ENCODE peak calls at places on chromosomes 1 and 21, in four cellular contexts. B is HepG2, J is GM12878, O is H1. X is an unnamed sample.

GRCh38 chr1:61076728-61077675 is 5.4 kb upstream of the NFIA start:
- DNase-seq in J (peak; percentile 24), B (peak; percentile 94), O (peak; percentile 87), X (peak; percentile 96)

GRCh38 chr1:107195476-107195875 is 54.6 kb downstream of the NTNG1 start:
- DNase-seq in J (no peak), B (no peak), O (no peak), X (no peak)

GRCh38 chr1:243266231-243266630 is 10.4 kb downstream of the SDCCAG8 start:
- DNase-seq in B (no peak), O (no peak), J (no peak), X (no peak)

GRCh38 chr1:64516301-64516700 is 46.4 kb downstream of the CACHD1 start:
- DNase-seq in J (no peak), O (no peak), B (no peak), X (no peak)

GRCh38 chr1:235758931-235759330 is 107.8 kb downstream of the LYST start:
- DNase-seq in B (no peak), J (no peak), O (no peak), X (no peak)

GRCh38 chr1:180811886-180812285 is 100.8 kb upstream of the KIAA1614 start:
- DNase-seq in O (no peak), B (no peak), J (no peak), X (no peak)

GRCh38 chr1:83546863-83547262 is 452.1 kb downstream of the TTLL7 start:
- DNase-seq in O (no peak), B (no peak), J (no peak), X (no peak)

GRCh38 chr1:172951728-172952365 is 98.9 kb downstream of the TNFSF18 start:
- DNase-seq in J (no peak), B (no peak), O (no peak), X (no peak)

GRCh38 chr1:154534263-154534844 is 24.1 kb downstream of the UBE2Q1 start:
- DNase-seq in O (peak; percentile 62), J (no peak), B (peak; percentile 59), X (peak; percentile 62)

GRCh38 chr1:222643603-222643936 is 25.7 kb downstream of the MIA3 start:
- DNase-seq in O (no peak), J (no peak), B (peak; percentile 14), X (peak; percentile 43)

GRCh38 chr1:115469703-115470476 is 131.8 kb upstream of the NGF start:
- DNase-seq in J (no peak), O (peak; percentile 90), B (peak; percentile 8), X (peak; percentile 85)

GRCh38 chr1:85068846-85069245 is 20.5 kb upstream of the MCOLN3 start:
- DNase-seq in O (no peak), B (no peak), J (no peak), X (no peak)

GRCh38 chr1:101451888-101452287 is 215.1 kb downstream of the S1PR1 start:
- DNase-seq in O (no peak), B (no peak), J (no peak), X (no peak)

GRCh38 chr21:17931080-17931479 is 111.9 kb upstream of the C21orf91 start:
- DNase-seq in J (peak; percentile 8), O (no peak), B (peak; percentile 6), X (no peak)

GRCh38 chr1:248810727-248811513 is 14.8 kb downstream of the SH3BP5L start:
- DNase-seq in O (no peak), J (no peak), B (no peak), X (no peak)

GRCh38 chr21:44697811-44698734 is 1.1 kb downstream of the KRTAP10-12 start:
- DNase-seq in B (peak; percentile 69), O (no peak), J (no peak), X (no peak)

GRCh38 chr21:32934829-32935228 is 90.9 kb upstream of the OLIG2 start:
- DNase-seq in J (no peak), O (no peak), B (no peak), X (no peak)

GRCh38 chr1:52432807-52433206 is 28.4 kb downstream of the PRPF38A start:
- DNase-seq in J (no peak), O (no peak), B (no peak), X (no peak)

GRCh38 chr1:42736152-42736551 is 3.9 kb downstream of the CLDN19 start:
- DNase-seq in J (no peak), B (peak; percentile 25), O (no peak), X (peak; percentile 79)

GRCh38 chr1:248824301-248824700 is 1.4 kb downstream of the SH3BP5L start:
- DNase-seq in B (no peak), O (no peak), J (no peak), X (no peak)

GRCh38 chr1:117575586-117576225 is 30.1 kb upstream of the TENT5C start:
- DNase-seq in O (no peak), B (no peak), J (no peak), X (no peak)

GRCh38 chr21:31410763-31411278 is 66.8 kb upstream of the TIAM1 start:
- DNase-seq in J (no peak), O (no peak), B (no peak), X (no peak)

GRCh38 chr21:41419921-41420862 is 5.8 kb upstream of the MX1 start:
- DNase-seq in J (peak; percentile 39), O (peak; percentile 72), B (peak; percentile 69), X (peak; percentile 25)

GRCh38 chr21:44380876-44381275 is 27.5 kb downstream of the TRPM2 start:
- DNase-seq in B (no peak), J (no peak), O (no peak), X (no peak)

GRCh38 chr1:20834192-20834591 is 47.1 kb upstream of the HP1BP3 start:
- DNase-seq in O (no peak), B (no peak), J (no peak), X (no peak)

GRCh38 chr1:163195728-163196448 is 6.8 kb downstream of the RGS5 start:
- DNase-seq in B (no peak), O (no peak), J (no peak), X (no peak)

GRCh38 chr1:167630568-167631385 is 745 bp downstream of the RCSD1 start:
- DNase-seq in O (no peak), J (peak; percentile 58), B (no peak), X (no peak)

GRCh38 chr1:41835488-41835887 is 83.2 kb downstream of the HIVEP3 start:
- DNase-seq in B (no peak), J (no peak), O (no peak), X (no peak)

GRCh38 chr21:41885341-41886024 is 6.3 kb upstream of the PRDM15 start:
- DNase-seq in B (no peak), O (no peak), J (no peak), X (no peak)

GRCh38 chr1:91790296-91790851 is 95.6 kb downstream of the TGFBR3 start:
- DNase-seq in J (no peak), B (no peak), O (no peak), X (no peak)

GRCh38 chr1:119713039-119713537 is 1.4 kb downstream of the PHGDH start:
- DNase-seq in B (no peak), J (no peak), O (peak; percentile 54), X (no peak)

GRCh38 chr1:13780780-13781179 is 80.8 kb downstream of the PRDM2 start:
- DNase-seq in J (no peak), B (no peak), O (no peak), X (no peak)

DNA sequence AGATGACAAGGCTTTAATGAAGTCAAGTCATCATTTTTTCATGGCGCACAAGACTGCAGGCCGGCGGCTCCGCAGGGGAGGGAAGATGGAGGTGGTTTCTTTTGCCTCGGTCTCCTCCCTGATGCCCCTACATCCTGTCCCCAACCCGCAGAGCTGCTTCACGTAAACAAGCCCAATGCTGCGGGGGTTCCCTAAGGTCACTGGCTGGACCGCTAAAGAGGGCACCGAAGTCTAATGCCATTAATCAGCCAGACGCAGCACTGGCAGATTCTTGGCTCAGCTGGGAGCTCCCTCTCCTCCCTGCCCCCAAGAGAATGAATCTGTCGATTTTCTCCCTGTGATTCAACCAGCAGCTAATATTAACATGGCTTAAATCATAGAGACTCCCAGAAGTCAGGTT is 265.0 kb downstream of the C1orf94 start:
- DNase-seq in J (no peak), O (no peak), B (no peak), X (no peak)
- TF ChIP-seq CBX5 in J (no peak), O (no peak), B (no peak), X (no peak)

GRCh38 chr1:1348420-1349255 is 580 bp downstream of the DVL1 start:
- DNase-seq in J (no peak), B (no peak), O (no peak), X (peak; percentile 56)
- TF ChIP-seq CBX5 in J (no peak), B (no peak), O (no peak), X (no peak)

GRCh38 chr1:4027008-4027407 is 126.9 kb upstream of the C1orf174 start:
- DNase-seq in B (no peak), O (no peak), J (no peak), X (no peak)

GRCh38 chr1:4028139-4028501 is 128.0 kb upstream of the C1orf174 start:
- DNase-seq in B (no peak), O (no peak), J (no peak), X (no peak)

GRCh38 chr1:4025752-4026151 is 125.7 kb upstream of the C1orf174 start:
- DNase-seq in O (no peak), B (no peak), J (no peak), X (no peak)

GRCh38 chr1:4029376-4029775 is 129.3 kb upstream of the C1orf174 start:
- DNase-seq in J (no peak), O (no peak), B (no peak), X (no peak)

GRCh38 chr1:4027492-4028138 is 127.5 kb upstream of the C1orf174 start:
- DNase-seq in J (peak; percentile 34), B (no peak), O (no peak), X (no peak)
- TF ChIP-seq CBX5 in J (no peak), B (no peak), O (no peak), X (no peak)

GRCh38 chr1:12047120-12047876 is 15.8 kb upstream of the TNFRSF8 start:
- DNase-seq in J (peak; percentile 94), B (no peak), O (no peak), X (no peak)
- TF ChIP-seq CBX5 in J (no peak), B (no peak), O (no peak), X (no peak)

GRCh38 chr1:56199060-56199459 is 380.3 kb downstream of the PLPP3 start:
- DNase-seq in O (no peak), B (no peak), J (no peak), X (no peak)
- TF ChIP-seq CBX5 in O (no peak), B (no peak), J (no peak), X (no peak)

GRCh38 chr1:206729507-206729906 is 41.1 kb upstream of the IL19 start:
- DNase-seq in O (no peak), B (no peak), J (no peak), X (no peak)

GRCh38 chr1:206725053-206725963 is 40.6 kb downstream of the MAPKAPK2 start:
- DNase-seq in J (no peak), O (peak; percentile 77), B (peak; percentile 18), X (peak; percentile 82)

GRCh38 chr1:206729050-206729449 is 41.5 kb upstream of the IL19 start:
- DNase-seq in O (no peak), B (no peak), J (no peak), X (no peak)

GRCh38 chr1:206728588-206728987 is 42.0 kb upstream of the IL19 start:
- DNase-seq in O (no peak), J (no peak), B (no peak), X (no peak)

DNA sequence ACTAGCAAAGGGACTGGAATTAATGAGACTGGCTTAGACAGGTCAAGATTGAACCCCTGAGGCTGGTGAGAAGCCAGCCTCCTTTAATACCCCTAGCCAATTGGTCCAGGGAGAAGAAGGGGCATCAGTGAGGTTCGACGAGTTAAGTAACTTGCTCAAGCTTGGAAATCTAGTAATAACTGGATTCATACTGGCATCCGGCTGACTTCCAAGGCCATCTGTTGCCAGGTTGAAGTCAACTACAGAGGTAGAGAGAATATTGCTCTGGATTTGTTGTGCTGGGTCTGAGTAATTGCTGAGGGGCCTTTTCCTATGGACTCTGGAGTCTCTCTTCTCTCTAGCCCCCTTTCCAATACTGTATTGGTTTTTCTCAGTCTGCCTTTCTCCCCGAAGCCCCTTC is 42.6 kb upstream of the IL19 start:
- DNase-seq in J (no peak), B (no peak), O (no peak), X (no peak)
- TF ChIP-seq CBX5 in J (no peak), B (no peak), O (no peak), X (no peak)